ENCODE peak calls at places on chromosome 3, in four cellular contexts. Q, U, C and Z are unnamed samples.

GRCh38 chr3:122392868-122393844 is 9.2 kb downstream of the FAM162A start:
- DNase-seq in Q (no peak), U (no peak), C (peak; percentile 49), Z (peak; percentile 57)

GRCh38 chr3:65265942-65266341 is 578.1 kb upstream of the ADAMTS9 start:
- DNase-seq in Q (no peak), U (no peak), C (no peak), Z (no peak)

GRCh38 chr3:119240101-119240581 is 537 bp downstream of the B4GALT4 start:
- DNase-seq in Q (no peak), U (peak; percentile 21), C (peak; percentile 23), Z (no peak)

GRCh38 chr3:163058190-163058854 is 1561.7 kb downstream of the OTOL1 start:
- DNase-seq in Q (no peak), U (peak; percentile 17), C (no peak), Z (no peak)

GRCh38 chr3:44584646-44585501 is at the start of gene ZNF660:
- DNase-seq in Q (no peak), U (peak; percentile 69), C (no peak), Z (no peak)

GRCh38 chr3:126340081-126340511 is 17.1 kb downstream of the KLF15 start:
- DNase-seq in Q (peak; percentile 21), U (peak; percentile 21), C (no peak), Z (no peak)

GRCh38 chr3:98900265-98901031 is 1.0 kb downstream of the DCBLD2 start:
- DNase-seq in Q (no peak), U (no peak), C (no peak), Z (no peak)

GRCh38 chr3:175208316-175208715 is 349.2 kb downstream of the NAALADL2 start:
- DNase-seq in Q (no peak), U (no peak), C (no peak), Z (no peak)

GRCh38 chr3:27532931-27533607 is 48.9 kb upstream of the SLC4A7 start:
- DNase-seq in Q (no peak), U (no peak), C (no peak), Z (peak; percentile 79)

GRCh38 chr3:9028134-9028533 is 64.9 kb upstream of the RAD18 start:
- DNase-seq in Q (peak; percentile 49), U (peak; percentile 86), C (peak; percentile 25), Z (no peak)